ENCODE peak calls at places on chromosomes 13 and 19, in five cellular contexts. R, K, U, P and Y are unnamed samples.

GRCh38 chr13:98677398-98677797 is 75.1 kb downstream of the SLC15A1 start:
- DNase-seq in K (no peak), R (no peak), P (no peak), U (no peak), Y (no peak)

GRCh38 chr13:100530645-100531044 is 57.9 kb downstream of the GGACT start:
- DNase-seq in R (no peak), P (no peak), K (peak; percentile 34), U (no peak), Y (no peak)

GRCh38 chr13:66992183-66992582 is 238.0 kb downstream of the PCDH9 start:
- DNase-seq in P (no peak), R (no peak), U (peak; percentile 70), K (no peak), Y (no peak)

GRCh38 chr13:32443111-32443510 is 15.2 kb upstream of the N4BP2L1 start:
- DNase-seq in P (no peak), K (no peak), U (peak; percentile 28), R (peak; percentile 1), Y (peak; percentile 27)

GRCh38 chr13:51912091-51912490 is 50.3 kb downstream of the CCDC70 start:
- DNase-seq in U (peak; percentile 18), R (no peak), P (no peak), K (no peak), Y (no peak)

GRCh38 chr19:32613008-32613407 is 32.0 kb downstream of the PDCD5 start:
- DNase-seq in K (no peak), P (no peak), R (no peak), U (no peak), Y (no peak)

GRCh38 chr13:31064636-31065035 is 97.1 kb downstream of the HSPH1 start:
- DNase-seq in K (no peak), P (no peak), U (no peak), R (no peak), Y (no peak)

GRCh38 chr13:31050486-31051400 is 111.0 kb downstream of the HSPH1 start:
- DNase-seq in R (no peak), U (peak; percentile 27), K (no peak), P (no peak), Y (no peak)

GRCh38 chr13:20136781-20137703 is 23.8 kb downstream of the GJA3 start:
- DNase-seq in P (no peak), K (no peak), U (no peak), R (no peak), Y (peak; percentile 56)

GRCh38 chr19:34457446-34457845 is 24.1 kb upstream of the WTIP start:
- DNase-seq in P (no peak), R (no peak), K (no peak), U (no peak), Y (no peak)

GRCh38 chr19:17090501-17091074 is 15.0 kb downstream of the MYO9B start:
- DNase-seq in U (no peak), K (no peak), R (no peak), P (no peak), Y (no peak)

GRCh38 chr19:51784109-51784785 is 10.7 kb upstream of the FPR3 start:
- DNase-seq in K (no peak), R (no peak), P (no peak), U (no peak), Y (no peak)

GRCh38 chr13:24671367-24672117 is 8.7 kb upstream of the ATP12A start:
- DNase-seq in U (peak; percentile 77), P (no peak), R (no peak), K (no peak), Y (peak; percentile 28)

GRCh38 chr13:20718958-20719566 is 15.6 kb downstream of the IL17D start:
- DNase-seq in U (no peak), R (no peak), P (no peak), K (no peak), Y (no peak)

GRCh38 chr19:33039108-33039599 is 25.5 kb downstream of the RHPN2 start:
- DNase-seq in R (no peak), K (no peak), P (no peak), U (no peak), Y (no peak)

GRCh38 chr13:87234981-87235380 is 436.2 kb upstream of the SLITRK5 start:
- DNase-seq in K (no peak), U (peak; percentile 91), P (no peak), R (no peak), Y (no peak)

GRCh38 chr13:111092685-111093084 is 22.4 kb upstream of the ARHGEF7 start:
- DNase-seq in R (no peak), K (no peak), U (no peak), P (no peak), Y (no peak)

GRCh38 chr13:18993884-18994660 is 187.6 kb downstream of the TUBA3C start:
- DNase-seq in U (no peak), R (no peak), P (no peak), K (peak; percentile 21), Y (no peak)

GRCh38 chr13:88429862-88430261 is 758.7 kb downstream of the SLITRK5 start:
- DNase-seq in K (no peak), R (no peak), U (no peak), P (no peak), Y (no peak)

GRCh38 chr13:40058757-40059236 is 403.3 kb downstream of the COG6 start:
- DNase-seq in R (no peak), U (no peak), K (no peak), P (no peak), Y (no peak)

GRCh38 chr13:20174656-20175405 is 14.0 kb upstream of the GJA3 start:
- DNase-seq in P (no peak), R (peak; percentile 58), U (peak; percentile 73), K (peak; percentile 47), Y (peak; percentile 48)

GRCh38 chr13:44174769-44175425 is 198.7 kb upstream of the SERP2 start:
- DNase-seq in R (no peak), P (no peak), U (no peak), K (no peak), Y (no peak)

GRCh38 chr19:36051637-36052036 is 2.4 kb downstream of the THAP8 start:
- DNase-seq in K (no peak), U (no peak), R (no peak), P (no peak), Y (no peak)

GRCh38 chr19:17402982-17403855 is 2.2 kb downstream of the BST2 start:
- DNase-seq in R (no peak), U (peak; percentile 47), K (no peak), P (no peak), Y (peak; percentile 80)

GRCh38 chr13:113321546-113321945 is 24.5 kb downstream of the LAMP1 start:
- DNase-seq in U (no peak), P (no peak), R (no peak), K (no peak), Y (no peak)

GRCh38 chr13:95301135-95301946 is at the start of gene ABCC4:
- DNase-seq in P (no peak), K (peak; percentile 76), R (no peak), U (peak; percentile 87), Y (peak; percentile 81)

GRCh38 chr19:9914001-9914314 is 22.4 kb downstream of the OLFM2 start:
- DNase-seq in R (no peak), P (no peak), U (no peak), K (no peak), Y (no peak)

GRCh38 chr19:9914315-9915207 is 21.8 kb downstream of the OLFM2 start:
- DNase-seq in K (peak; percentile 16), R (no peak), P (peak; percentile 69), U (no peak), Y (peak; percentile 67)

GRCh38 chr19:9911524-9911923 is 24.8 kb downstream of the OLFM2 start:
- DNase-seq in U (no peak), P (no peak), K (no peak), R (no peak), Y (no peak)

GRCh38 chr19:9912551-9913236 is 23.6 kb downstream of the OLFM2 start:
- DNase-seq in K (no peak), R (no peak), P (no peak), U (no peak), Y (no peak)

DNA sequence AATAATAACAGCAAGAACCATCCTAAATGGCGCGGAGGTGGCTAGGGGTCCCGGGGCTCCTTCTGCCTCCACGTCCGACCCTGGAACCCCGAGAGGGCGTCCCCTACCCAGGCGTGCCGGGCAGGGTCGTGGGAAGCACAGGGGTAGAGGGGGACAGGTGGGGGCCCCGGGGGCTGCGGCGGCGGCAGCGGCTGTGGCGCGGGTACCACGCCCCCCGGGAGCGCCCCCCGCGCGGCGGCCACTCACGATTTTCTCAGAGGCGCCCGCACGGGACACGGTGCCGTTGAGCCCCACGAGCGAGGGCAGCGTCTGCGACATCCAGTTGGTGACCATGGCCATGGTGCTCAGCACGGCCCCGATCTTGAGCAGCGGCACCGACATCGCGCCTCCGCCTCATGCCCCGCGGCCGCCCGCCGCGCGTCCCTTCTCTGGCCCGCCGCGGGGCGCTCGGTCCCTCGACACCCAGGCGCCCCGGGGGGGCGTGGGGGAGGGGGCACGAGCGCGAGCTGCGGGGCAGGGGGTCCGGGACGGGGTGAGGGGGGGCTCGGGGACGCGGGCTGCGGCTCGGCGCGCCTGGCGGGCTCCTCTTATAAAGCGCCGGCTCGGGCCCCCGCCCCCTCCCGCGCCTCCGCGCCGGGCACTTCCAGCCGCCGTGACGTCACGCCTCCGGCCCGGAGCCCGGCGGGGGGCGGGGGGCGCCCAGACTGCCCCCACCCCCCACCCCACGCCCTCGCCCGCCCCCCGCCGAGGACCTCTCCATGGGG is 22.9 kb downstream of the OLFM2 start:
- DNase-seq in K (no peak), R (no peak), P (no peak), U (no peak), Y (no peak)
- H3K4me3 ChIP-seq in K (peak overlapping the region; percentile 47), R (peak overlapping the region; percentile 60), P (no peak overlapping the region), U (no peak overlapping the region), Y (no peak overlapping the region)

DNA sequence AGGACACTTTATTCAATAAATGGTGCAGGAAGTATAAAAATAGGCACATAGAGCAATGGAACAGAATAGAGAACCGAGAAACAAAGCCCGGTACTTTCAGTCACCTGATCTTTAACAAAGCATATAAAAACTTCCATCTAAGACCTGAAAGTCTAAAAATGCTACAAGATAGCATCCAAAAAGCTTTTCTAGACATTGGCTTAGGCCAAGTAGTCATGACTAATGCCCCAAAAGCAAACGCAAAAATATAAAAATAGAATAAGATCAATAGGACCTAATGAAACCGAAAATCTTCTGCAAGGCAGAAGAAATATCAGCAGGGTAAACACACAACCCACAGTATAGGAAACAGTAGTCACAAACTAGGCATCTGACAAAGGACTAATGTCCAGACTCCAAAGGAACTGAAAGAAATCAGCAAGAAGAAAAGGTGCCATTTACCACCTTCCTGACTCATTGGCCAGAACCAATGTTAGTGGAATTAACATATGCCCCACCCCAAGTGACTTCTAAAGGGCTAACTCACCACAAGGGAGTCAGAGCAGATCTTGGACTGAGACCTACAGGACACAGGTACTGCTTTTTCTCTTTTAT is 40.8 kb upstream of the CEACAM21 start:
- DNase-seq in U (no peak), P (no peak), K (no peak), R (no peak), Y (no peak)
- H3K4me3 ChIP-seq in U (no peak overlapping the region), P (no peak overlapping the region), K (no peak overlapping the region), R (no peak overlapping the region), Y (no peak overlapping the region)

DNA sequence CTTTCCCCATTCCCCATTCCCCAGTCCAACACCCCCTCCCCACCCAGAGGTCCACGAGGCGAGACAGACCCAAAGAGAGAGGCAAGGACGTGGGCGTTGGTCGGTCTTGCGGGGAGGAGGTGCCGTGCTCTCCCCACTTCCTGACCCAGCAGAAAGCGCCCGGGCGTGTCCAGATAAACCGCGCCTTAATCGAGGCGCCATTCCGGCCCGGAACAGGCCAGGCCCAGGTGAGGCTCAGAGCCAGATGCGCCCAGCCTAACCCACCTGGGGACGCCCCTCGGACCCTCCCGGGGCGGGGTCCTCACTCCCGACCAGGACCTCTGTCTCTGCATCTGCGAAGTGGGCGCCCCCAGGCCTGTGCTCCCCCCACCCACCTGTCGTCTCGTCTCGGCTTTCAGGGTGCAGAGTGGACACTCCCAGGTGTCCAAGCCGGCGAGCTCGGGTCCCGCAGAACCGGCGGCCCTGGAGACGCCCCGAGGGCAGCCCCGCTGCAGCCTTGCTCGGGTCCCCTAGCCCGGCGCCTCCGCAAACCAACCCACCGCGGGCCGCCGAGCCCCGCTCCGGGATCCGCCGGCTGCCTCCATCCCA is 5.1 kb upstream of the ONECUT3 start:
- DNase-seq in U (no peak), R (no peak), P (no peak), K (no peak), Y (no peak)
- H3K4me3 ChIP-seq in U (no peak overlapping the region), R (peak overlapping the region; percentile 42), P (no peak overlapping the region), K (no peak overlapping the region), Y (no peak overlapping the region)

GRCh38 chr13:36130168-36130541 is 1.0 kb downstream of the DCLK1 start:
- DNase-seq in R (no peak), P (no peak), K (no peak), U (no peak), Y (no peak)
- H3K4me3 ChIP-seq in R (peak overlapping the region; percentile 60), P (no peak overlapping the region), K (peak overlapping the region; percentile 49), U (peak overlapping the region; percentile 59), Y (peak overlapping the region; percentile 65)